ENCODE peak calls at places on chromosome 18, in ten cellular contexts. B, C, K, Z, L, W, I, F, M and O are unnamed samples.

GRCh38 chr18:36412778-36413177 is 115.3 kb downstream of the FHOD3 start:
- DNase-seq in B (peak; percentile 41), C (no peak), K (no peak), Z (no peak), L (no peak), W (peak; percentile 56), I (no peak), F (peak; percentile 44), M (no peak), O (no peak)

GRCh38 chr18:652131-652530 is 5.3 kb upstream of the TYMS start:
- DNase-seq in B (no peak), C (no peak), K (no peak), Z (no peak), L (no peak), W (no peak), I (no peak), F (no peak), M (no peak), O (no peak)

GRCh38 chr18:37484893-37485834 is 80.4 kb downstream of the CELF4 start:
- DNase-seq in B (no peak), C (peak; percentile 6), K (peak; percentile 16), Z (no peak), L (no peak), W (no peak), I (no peak), F (no peak), M (peak; percentile 51), O (no peak)

GRCh38 chr18:3380384-3380961 is 69.5 kb upstream of the TGIF1 start:
- DNase-seq in B (no peak), C (no peak), K (no peak), Z (no peak), L (no peak), W (peak; percentile 86), I (no peak), F (peak; percentile 71), M (no peak), O (no peak)

GRCh38 chr18:51151568-51152511 is 45.6 kb downstream of the MEX3C start:
- DNase-seq in B (no peak), C (no peak), K (peak; percentile 66), Z (no peak), L (peak; percentile 51), W (no peak), I (no peak), F (no peak), M (no peak), O (no peak)

GRCh38 chr18:48785091-48785614 is 165.6 kb downstream of the SMAD7 start:
- DNase-seq in B (no peak), C (no peak), K (peak; percentile 54), Z (no peak), L (no peak), W (no peak), I (peak; percentile 76), F (no peak), M (no peak), O (no peak)

GRCh38 chr18:42187611-42188378 is 232.8 kb downstream of the PIK3C3 start:
- DNase-seq in B (no peak), C (no peak), K (no peak), Z (no peak), L (no peak), W (no peak), I (no peak), F (no peak), M (no peak), O (no peak)

GRCh38 chr18:45834303-45834702 is 8.8 kb downstream of the SIGLEC15 start:
- DNase-seq in B (no peak), C (no peak), K (no peak), Z (no peak), L (no peak), W (no peak), I (no peak), F (no peak), M (no peak), O (no peak)

GRCh38 chr18:4254840-4255239 is 200.3 kb downstream of the DLGAP1 start:
- DNase-seq in B (no peak), C (no peak), K (no peak), Z (no peak), L (no peak), W (no peak), I (no peak), F (no peak), M (no peak), O (no peak)

GRCh38 chr18:55228191-55228590 is 268.9 kb upstream of the CCDC68 start:
- DNase-seq in B (no peak), C (no peak), K (no peak), Z (no peak), L (no peak), W (peak; percentile 59), I (no peak), F (no peak), M (no peak), O (no peak)

GRCh38 chr18:41753826-41754225 is 201.2 kb upstream of the PIK3C3 start:
- DNase-seq in B (no peak), C (no peak), K (no peak), Z (no peak), L (no peak), W (peak; percentile 2), I (no peak), F (peak; percentile 46), M (no peak), O (no peak)

GRCh38 chr18:28189400-28190239 is 12.7 kb upstream of the CDH2 start:
- DNase-seq in B (peak; percentile 25), C (no peak), K (no peak), Z (no peak), L (no peak), W (peak; percentile 89), I (no peak), F (peak; percentile 87), M (no peak), O (peak; percentile 48)

GRCh38 chr18:25229080-25229479 is 122.9 kb downstream of the ZNF521 start:
- DNase-seq in B (peak; percentile 59), C (no peak), K (no peak), Z (no peak), L (no peak), W (peak; percentile 37), I (no peak), F (no peak), M (no peak), O (no peak)

GRCh38 chr18:48467231-48467630 is 58.0 kb upstream of the ZBTB7C start:
- DNase-seq in B (no peak), C (no peak), K (no peak), Z (no peak), L (no peak), W (no peak), I (no peak), F (no peak), M (no peak), O (no peak)

GRCh38 chr18:70380915-70381896 is 92.4 kb downstream of the SOCS6 start:
- DNase-seq in B (no peak), C (peak; percentile 49), K (peak; percentile 86), Z (no peak), L (no peak), W (no peak), I (no peak), F (no peak), M (no peak), O (no peak)

GRCh38 chr18:72869786-72870185 is 2.0 kb upstream of the NETO1 start:
- DNase-seq in B (no peak), C (no peak), K (no peak), Z (no peak), L (no peak), W (no peak), I (no peak), F (no peak), M (no peak), O (no peak)

GRCh38 chr18:52087140-52087539 is 252.9 kb upstream of the DCC start:
- DNase-seq in B (no peak), C (no peak), K (no peak), Z (no peak), L (no peak), W (no peak), I (no peak), F (no peak), M (no peak), O (no peak)

GRCh38 chr18:62454527-62454926 is 68.3 kb upstream of the ZCCHC2 start:
- DNase-seq in B (no peak), C (no peak), K (no peak), Z (no peak), L (no peak), W (no peak), I (no peak), F (no peak), M (no peak), O (no peak)

GRCh38 chr18:58288922-58289797 is 245.1 kb downstream of the NEDD4L start:
- DNase-seq in B (no peak), C (no peak), K (no peak), Z (no peak), L (no peak), W (peak; percentile 17), I (no peak), F (peak; percentile 49), M (no peak), O (no peak)
- H3K4me3 ChIP-seq in B (no peak overlapping the region), C (no peak overlapping the region), K (no peak overlapping the region), Z (no peak overlapping the region), L (no peak overlapping the region), W (no peak overlapping the region), I (no peak overlapping the region), F (no peak overlapping the region), M (no peak overlapping the region), O (no peak overlapping the region)

GRCh38 chr18:47321815-47322214 is 70.4 kb upstream of the SKOR2 start:
- DNase-seq in B (no peak), C (no peak), K (no peak), Z (no peak), L (no peak), W (no peak), I (no peak), F (no peak), M (no peak), O (no peak)
- TF ChIP-seq CTCF in B (no peak), C (no peak), K (no peak), Z (no peak), L (no peak), W (no peak), I (no peak), F (no peak), M (no peak), O (no peak)

DNA sequence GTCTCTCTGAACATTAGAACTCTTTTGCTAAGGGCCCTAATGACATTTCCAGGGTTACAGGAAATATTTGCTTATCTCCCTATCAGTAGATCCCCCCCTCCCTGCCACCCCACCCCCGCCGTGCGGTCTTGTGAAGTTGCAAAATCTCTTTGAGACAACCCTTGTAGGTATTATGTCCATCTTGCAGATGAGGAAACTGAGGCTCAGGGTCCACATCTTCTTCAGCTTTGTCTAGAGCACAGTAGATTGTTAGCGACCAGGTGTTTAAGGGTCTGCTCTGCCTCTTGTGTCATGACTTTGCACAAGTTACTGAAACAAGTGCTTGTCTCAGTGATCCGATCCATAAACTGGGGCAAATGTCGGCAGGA is 65.7 kb upstream of the GATA6 start:
- DNase-seq in B (no peak), C (no peak), K (no peak), Z (no peak), L (no peak), W (no peak), I (no peak), F (no peak), M (no peak), O (no peak)
- H3K4me3 ChIP-seq in B (no peak overlapping the region), C (no peak overlapping the region), K (no peak overlapping the region), Z (no peak overlapping the region), L (no peak overlapping the region), W (no peak overlapping the region), I (no peak overlapping the region), F (no peak overlapping the region), M (no peak overlapping the region), O (no peak overlapping the region)

DNA sequence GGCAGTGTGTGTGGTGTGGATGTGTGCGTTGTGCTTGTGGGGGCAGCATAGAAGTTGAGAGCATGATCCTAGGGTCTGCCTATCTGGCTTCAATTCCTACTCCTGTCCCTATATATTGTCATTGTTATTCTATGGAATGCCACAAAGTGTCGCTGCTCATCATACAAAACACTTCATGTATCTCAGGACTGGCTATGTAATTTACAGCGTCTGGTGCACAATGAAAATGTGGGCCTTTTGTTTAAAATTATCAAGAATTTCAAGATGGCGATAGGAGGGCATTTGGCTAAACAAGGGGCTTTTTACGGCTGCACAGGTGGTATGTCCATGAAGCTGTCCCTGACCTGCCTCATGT is 3.4 kb downstream of the SERPINB2 start:
- DNase-seq in B (peak; percentile 27), C (no peak), K (no peak), Z (no peak), L (no peak), W (peak; percentile 24), I (no peak), F (peak; percentile 20), M (no peak), O (peak; percentile 23)
- TF ChIP-seq CTCF in B (peak; percentile 46), C (no peak), K (peak; percentile 16), Z (no peak), L (no peak), W (no peak), I (no peak), F (peak; percentile 33), M (no peak), O (peak; percentile 77)